ENCODE peak calls at places on chromosome 18, in four cellular contexts. One of them, this sample, is unnamed. For H3K36me3, the result is how much of the 10 kb centered on the place peaks cover.

GRCh38 chr18:44149706-44150105 is 531.0 kb upstream of the SETBP1 start:
- DNase-seq in H1: no peak
- DNase-seq in GM12878: no peak
- DNase-seq in HepG2: no peak
- DNase-seq in this sample: no peak

GRCh38 chr18:26470011-26470637 is 78.2 kb downstream of the KCTD1 start:
- DNase-seq in H1: no peak
- DNase-seq in GM12878: peak
- DNase-seq in HepG2: no peak
- DNase-seq in this sample: no peak

GRCh38 chr18:47800192-47800591 is 130.3 kb downstream of the SMAD2 start:
- DNase-seq in H1: no peak
- DNase-seq in GM12878: no peak
- DNase-seq in HepG2: no peak
- DNase-seq in this sample: no peak

GRCh38 chr18:23071285-23071684 is 64.0 kb upstream of the CABLES1 start:
- DNase-seq in H1: no peak
- DNase-seq in GM12878: peak
- DNase-seq in HepG2: no peak
- DNase-seq in this sample: no peak

GRCh38 chr18:67766930-67767329 is 250.4 kb upstream of the DSEL start:
- DNase-seq in H1: no peak
- DNase-seq in GM12878: peak
- DNase-seq in HepG2: no peak
- DNase-seq in this sample: no peak

GRCh38 chr18:59359576-59359952 is 499 bp upstream of the LMAN1 start:
- DNase-seq in H1: no peak
- DNase-seq in GM12878: no peak
- DNase-seq in HepG2: no peak
- DNase-seq in this sample: no peak

GRCh38 chr18:29147944-29148343 is 971.0 kb upstream of the CDH2 start:
- DNase-seq in H1: no peak
- DNase-seq in GM12878: no peak
- DNase-seq in HepG2: no peak
- DNase-seq in this sample: no peak

GRCh38 chr18:64017870-64018269 is 48.0 kb downstream of the SERPINB8 start:
- DNase-seq in H1: no peak
- DNase-seq in GM12878: no peak
- DNase-seq in HepG2: peak
- DNase-seq in this sample: no peak

GRCh38 chr18:61530681-61531080 is 197.5 kb downstream of the CDH20 start:
- DNase-seq in H1: no peak
- DNase-seq in GM12878: no peak
- DNase-seq in HepG2: no peak
- DNase-seq in this sample: no peak

GRCh38 chr18:30481871-30482270 is 560.7 kb downstream of the DSC3 start:
- DNase-seq in H1: no peak
- DNase-seq in GM12878: no peak
- DNase-seq in HepG2: no peak
- DNase-seq in this sample: peak

GRCh38 chr18:78542204-78542603 is 437.4 kb upstream of the SALL3 start:
- DNase-seq in H1: peak
- DNase-seq in GM12878: no peak
- DNase-seq in HepG2: no peak
- DNase-seq in this sample: no peak

GRCh38 chr18:6058941-6059340 is 163.6 kb upstream of the TMEM200C start:
- DNase-seq in H1: no peak
- DNase-seq in GM12878: no peak
- DNase-seq in HepG2: peak
- DNase-seq in this sample: no peak

GRCh38 chr18:23612434-23613090 is 26.3 kb upstream of the NPC1 start:
- DNase-seq in H1: no peak
- DNase-seq in GM12878: peak
- DNase-seq in HepG2: no peak
- DNase-seq in this sample: no peak

GRCh38 chr18:28411806-28412205 is 234.9 kb upstream of the CDH2 start:
- DNase-seq in H1: no peak
- DNase-seq in GM12878: no peak
- DNase-seq in HepG2: no peak
- DNase-seq in this sample: no peak

GRCh38 chr18:35158728-35159443 is 81.9 kb upstream of the ZNF397 start:
- DNase-seq in H1: no peak
- DNase-seq in GM12878: no peak
- DNase-seq in HepG2: no peak
- DNase-seq in this sample: no peak

GRCh38 chr18:12373771-12374116 is 3.3 kb downstream of the AFG3L2 start:
- DNase-seq in H1: no peak
- DNase-seq in GM12878: no peak
- DNase-seq in HepG2: no peak
- DNase-seq in this sample: no peak
- H3K36me3 ChIP-seq in H1: under half
- H3K36me3 ChIP-seq in GM12878: under half
- H3K36me3 ChIP-seq in HepG2: under half
- H3K36me3 ChIP-seq in this sample: under half

GRCh38 chr18:73254564-73254963 is 386.8 kb upstream of the NETO1 start:
- DNase-seq in H1: no peak
- DNase-seq in GM12878: no peak
- DNase-seq in HepG2: no peak
- DNase-seq in this sample: no peak
- TF ChIP-seq SUZ12 in H1: no peak
- TF ChIP-seq SUZ12 in GM12878: no peak
- TF ChIP-seq SUZ12 in HepG2: no peak
- TF ChIP-seq SUZ12 in this sample: no peak

DNA sequence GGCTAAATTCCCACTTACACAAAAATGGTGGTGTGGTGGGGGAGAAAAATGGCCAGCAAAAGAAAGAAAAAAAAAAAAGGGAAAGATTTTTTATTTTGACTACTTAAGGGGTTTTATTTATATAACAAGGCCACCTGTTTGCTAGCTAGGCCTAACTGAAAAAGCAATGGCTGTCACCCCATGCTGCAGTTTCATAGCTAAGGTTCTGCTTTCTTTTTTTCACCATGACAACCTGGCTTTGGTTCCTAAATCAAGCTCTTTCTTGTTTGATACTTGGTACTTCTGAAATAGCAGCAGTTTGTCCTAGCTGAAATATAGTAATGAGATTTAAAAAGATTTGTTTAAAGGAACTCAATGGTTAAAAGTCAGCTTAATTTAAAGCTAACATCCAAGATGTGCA is 433.2 kb upstream of the MEX3C start:
- DNase-seq in H1: no peak
- DNase-seq in GM12878: peak
- DNase-seq in HepG2: no peak
- DNase-seq in this sample: no peak
- H3K36me3 ChIP-seq in H1: under half
- H3K36me3 ChIP-seq in GM12878: under half
- H3K36me3 ChIP-seq in HepG2: under half
- H3K36me3 ChIP-seq in this sample: under half

DNA sequence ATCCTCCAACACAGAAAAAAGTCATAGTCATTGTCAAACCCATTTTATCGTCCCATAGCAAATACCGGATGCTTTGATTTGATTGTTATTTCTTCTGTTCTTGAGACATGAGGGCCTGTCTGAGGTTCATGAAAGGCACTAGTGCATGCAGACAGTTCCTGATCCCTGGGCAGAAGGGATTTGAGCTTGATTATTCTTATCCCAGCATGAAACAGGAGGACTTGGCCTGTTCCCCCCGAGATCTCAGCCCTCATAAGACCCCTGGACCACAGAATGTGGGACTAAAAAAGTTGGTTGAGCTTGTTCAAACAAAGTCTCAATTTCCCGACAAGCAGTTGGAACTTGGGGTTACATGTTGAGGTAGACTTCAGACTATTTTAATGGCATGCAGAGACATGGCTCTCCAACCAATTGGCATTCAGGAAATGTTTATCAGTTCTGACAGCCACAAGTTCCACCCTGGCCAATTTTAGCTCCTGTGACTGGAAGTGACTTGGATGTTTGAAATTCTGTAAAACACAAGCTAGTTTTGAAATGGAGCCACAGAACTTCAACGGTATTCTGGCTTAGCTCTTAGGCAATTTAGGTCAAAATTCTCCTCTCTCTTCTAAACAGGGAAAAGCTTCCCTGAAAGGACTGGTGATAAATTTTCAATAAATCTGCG is 366.9 kb upstream of the SLC14A2 start:
- DNase-seq in H1: no peak
- DNase-seq in GM12878: no peak
- DNase-seq in HepG2: no peak
- DNase-seq in this sample: no peak
- TF ChIP-seq SUZ12 in H1: no peak
- TF ChIP-seq SUZ12 in GM12878: no peak
- TF ChIP-seq SUZ12 in HepG2: no peak
- TF ChIP-seq SUZ12 in this sample: no peak

GRCh38 chr18:79707671-79708070 is 28.1 kb downstream of the CTDP1 start:
- DNase-seq in H1: no peak
- DNase-seq in GM12878: no peak
- DNase-seq in HepG2: no peak
- DNase-seq in this sample: no peak

GRCh38 chr18:79706658-79707057 is 27.1 kb downstream of the CTDP1 start:
- DNase-seq in H1: no peak
- DNase-seq in GM12878: no peak
- DNase-seq in HepG2: no peak
- DNase-seq in this sample: no peak

GRCh38 chr18:79708412-79708811 is 28.8 kb downstream of the CTDP1 start:
- DNase-seq in H1: no peak
- DNase-seq in GM12878: no peak
- DNase-seq in HepG2: no peak
- DNase-seq in this sample: no peak

GRCh38 chr18:79706006-79706405 is 26.4 kb downstream of the CTDP1 start:
- DNase-seq in H1: no peak
- DNase-seq in GM12878: no peak
- DNase-seq in HepG2: no peak
- DNase-seq in this sample: no peak

GRCh38 chr18:79707239-79707638 is 27.6 kb downstream of the CTDP1 start:
- DNase-seq in H1: no peak
- DNase-seq in GM12878: no peak
- DNase-seq in HepG2: no peak
- DNase-seq in this sample: no peak
- H3K36me3 ChIP-seq in H1: under half
- H3K36me3 ChIP-seq in GM12878: under half
- H3K36me3 ChIP-seq in HepG2: under half
- H3K36me3 ChIP-seq in this sample: half or more

This sample was measured in NT2/D1.